ENCODE peak calls at places on chromosomes 1 and 21, in four cellular contexts. B is neuronal stem cell, O is mesendoderm, S is IMR-90. I is an unnamed sample.

GRCh38 chr1:150545486-150546032 is 3.6 kb upstream of the ADAMTSL4 start:
- DNase-seq in B (no peak), O (no peak), S (no peak), I (no peak)

GRCh38 chr1:97913506-97913905 is 7.3 kb downstream of the DPYD start:
- DNase-seq in B (no peak), O (no peak), S (no peak), I (no peak)

GRCh38 chr1:228366062-228366850 is 40.4 kb downstream of the TRIM11 start:
- DNase-seq in B (no peak), O (no peak), S (no peak), I (no peak)

GRCh38 chr1:154874465-154874864 is 4.4 kb upstream of the KCNN3 start:
- DNase-seq in B (no peak), O (no peak), S (no peak), I (no peak)

GRCh38 chr1:114040273-114041043 is 61.2 kb downstream of the OLFML3 start:
- DNase-seq in B (no peak), O (no peak), S (no peak), I (no peak)

GRCh38 chr21:41715649-41716321 is 51.1 kb downstream of the RIPK4 start:
- DNase-seq in B (no peak), O (peak; percentile 93), S (no peak), I (no peak)

GRCh38 chr1:177023710-177024109 is 140.8 kb downstream of the ASTN1 start:
- DNase-seq in B (no peak), O (no peak), S (no peak), I (no peak)

GRCh38 chr1:225813250-225813964 is 3.5 kb downstream of the EPHX1 start:
- DNase-seq in B (no peak), O (peak; percentile 57), S (peak; percentile 62), I (no peak)

GRCh38 chr1:2234762-2235113 is 6.6 kb downstream of the SKI start:
- DNase-seq in B (no peak), O (no peak), S (no peak), I (no peak)

GRCh38 chr1:218463194-218464156 is 118.3 kb downstream of the TGFB2 start:
- DNase-seq in B (peak; percentile 24), O (no peak), S (peak; percentile 79), I (no peak)

GRCh38 chr1:193700710-193701355 is 514.4 kb upstream of the B3GALT2 start:
- DNase-seq in B (no peak), O (peak; percentile 44), S (peak; percentile 79), I (no peak)

GRCh38 chr1:177585492-177586220 is 384.2 kb downstream of the SEC16B start:
- DNase-seq in B (no peak), O (no peak), S (no peak), I (no peak)

GRCh38 chr1:33429846-33430750 is 797 bp downstream of the PHC2 start:
- DNase-seq in B (peak; percentile 20), O (peak; percentile 10), S (no peak), I (no peak)

GRCh38 chr1:63721531-63722189 is 52.2 kb upstream of the ROR1 start:
- DNase-seq in B (no peak), O (no peak), S (peak; percentile 66), I (no peak)

GRCh38 chr1:19559641-19560040 is 74.3 kb upstream of the CAPZB start:
- DNase-seq in B (no peak), O (no peak), S (peak; percentile 82), I (no peak)

GRCh38 chr1:190679444-190679843 is 201.8 kb upstream of the BRINP3 start:
- DNase-seq in B (no peak), O (no peak), S (no peak), I (no peak)

GRCh38 chr1:81717230-81717629 is 83.5 kb upstream of the ADGRL2 start:
- DNase-seq in B (no peak), O (no peak), S (no peak), I (no peak)

GRCh38 chr1:70487910-70488665 is 77.0 kb downstream of the CTH start:
- DNase-seq in B (peak; percentile 50), O (peak; percentile 91), S (peak; percentile 34), I (peak; percentile 23)

GRCh38 chr1:206909167-206909882 is 12.1 kb downstream of the IL24 start:
- DNase-seq in B (no peak), O (peak; percentile 59), S (no peak), I (peak; percentile 84)

GRCh38 chr1:113938192-113938591 is 9.1 kb downstream of the HIPK1 start:
- DNase-seq in B (no peak), O (peak; percentile 70), S (no peak), I (no peak)

GRCh38 chr1:221517961-221518360 is 223.9 kb downstream of the DUSP10 start:
- DNase-seq in B (no peak), O (no peak), S (no peak), I (no peak)

GRCh38 chr1:206498685-206499084 is 8.6 kb upstream of the RASSF5 start:
- DNase-seq in B (no peak), O (peak; percentile 94), S (no peak), I (no peak)

GRCh38 chr1:27015260-27015659 is 2.6 kb upstream of the TENT5B start:
- DNase-seq in B (no peak), O (no peak), S (no peak), I (no peak)

GRCh38 chr1:93845554-93846150 is 33.4 kb downstream of the DNTTIP2 start:
- DNase-seq in B (peak; percentile 15), O (peak; percentile 96), S (peak; percentile 94), I (no peak)

GRCh38 chr21:29258626-29259335 is 39.9 kb upstream of the BACH1 start:
- DNase-seq in B (no peak), O (no peak), S (peak; percentile 89), I (no peak)

GRCh38 chr1:111052246-111052645 is 87.6 kb downstream of the DRAM2 start:
- DNase-seq in B (no peak), O (no peak), S (peak; percentile 19), I (no peak)

GRCh38 chr1:58345215-58346075 is 201.1 kb downstream of the OMA1 start:
- DNase-seq in B (peak; percentile 27), O (peak; percentile 45), S (no peak), I (no peak)

GRCh38 chr1:89451011-89451410 is 73.6 kb upstream of the LRRC8B start:
- DNase-seq in B (no peak), O (no peak), S (peak; percentile 11), I (no peak)

GRCh38 chr1:179269071-179269470 is 24.5 kb upstream of the SOAT1 start:
- DNase-seq in B (no peak), O (no peak), S (no peak), I (no peak)

GRCh38 chr21:35291963-35292627 is 243.0 kb upstream of the RUNX1 start:
- DNase-seq in B (no peak), O (peak; percentile 33), S (peak; percentile 52), I (no peak)

GRCh38 chr1:53220962-53221286 is 490 bp upstream of the CZIB start:
- DNase-seq in B (no peak), O (no peak), S (no peak), I (no peak)
- H3K18ac ChIP-seq in B (peak overlapping the region; percentile 93), O (no peak overlapping the region), S (peak overlapping the region; percentile 82), I (peak overlapping the region; percentile 91)

GRCh38 chr1:156571261-156571958 is 955 bp downstream of the IQGAP3 start:
- DNase-seq in B (no peak), O (no peak), S (peak; percentile 96), I (no peak)

GRCh38 chr1:156572663-156573018 is 276 bp upstream of the IQGAP3 start:
- DNase-seq in B (no peak), O (no peak), S (no peak), I (no peak)

GRCh38 chr1:156577512-156577911 is 2.0 kb upstream of the TTC24 start:
- DNase-seq in B (no peak), O (no peak), S (no peak), I (no peak)

GRCh38 chr1:156574039-156574633 is 1.8 kb upstream of the IQGAP3 start:
- DNase-seq in B (no peak), O (no peak), S (no peak), I (no peak)

DNA sequence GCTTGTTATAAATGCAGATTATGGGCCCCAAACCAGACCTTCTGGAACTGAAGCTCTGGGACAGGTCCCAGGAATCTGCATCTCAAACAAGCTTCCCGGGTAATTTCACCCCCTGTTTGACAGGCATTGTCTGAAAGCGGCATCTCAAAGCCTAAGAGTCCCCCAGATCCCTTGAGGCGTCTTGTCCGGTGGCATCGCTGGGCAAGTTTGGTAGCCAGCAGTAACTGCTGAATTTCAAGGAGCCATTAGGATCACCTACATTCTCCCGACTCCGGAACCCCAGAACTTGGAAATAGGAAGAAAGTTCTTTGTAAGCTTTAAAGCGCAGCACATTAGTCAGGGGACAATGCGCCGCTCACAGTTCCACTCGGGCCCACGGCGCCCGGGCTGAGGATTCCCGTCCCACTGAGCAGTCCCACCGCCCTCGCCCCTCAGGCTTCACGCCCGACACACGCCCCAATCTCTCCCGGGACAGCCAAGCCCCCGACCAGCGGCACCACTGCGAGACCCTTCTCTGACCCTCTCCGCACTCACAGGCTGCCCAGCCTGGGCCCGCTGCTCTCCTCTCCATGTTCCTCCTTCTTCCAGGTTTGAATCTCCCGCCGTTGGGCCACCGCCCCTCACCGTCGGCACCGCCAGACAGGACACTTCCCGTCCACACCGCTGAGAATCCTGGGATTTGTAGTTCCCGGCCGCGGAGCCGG is at the start of gene IQGAP3:
- DNase-seq in B (peak; percentile 78), O (peak; percentile 90), S (peak; percentile 69), I (no peak)
- H3K18ac ChIP-seq in B (peak within 1 kb of the TSS; percentile 15), O (peak within 1 kb of the TSS; percentile 30), S (peak within 1 kb of the TSS; percentile 78), I (no peak within 1 kb of the TSS)

GRCh38 chr1:197222025-197222685 is 45.9 kb upstream of the CRB1 start:
- DNase-seq in B (no peak), O (peak; percentile 23), S (no peak), I (no peak)
- H3K18ac ChIP-seq in B (no peak overlapping the region), O (no peak overlapping the region), S (no peak overlapping the region), I (no peak overlapping the region)

GRCh38 chr1:156499194-156499702 is 1.3 kb downstream of the MEF2D start:
- DNase-seq in B (no peak), O (peak; percentile 67), S (no peak), I (peak; percentile 65)

GRCh38 chr1:156499703-156500577 is 635 bp downstream of the MEF2D start:
- DNase-seq in B (no peak), O (peak; percentile 50), S (peak; percentile 46), I (no peak)

GRCh38 chr1:156500578-156500846 is at the start of gene MEF2D:
- DNase-seq in B (no peak), O (no peak), S (no peak), I (no peak)

GRCh38 chr1:156502396-156502748 is 1.8 kb upstream of the MEF2D start:
- DNase-seq in B (no peak), O (no peak), S (no peak), I (no peak)

GRCh38 chr1:156500847-156501686 is 492 bp upstream of the MEF2D start:
- DNase-seq in B (peak; percentile 91), O (peak; percentile 98), S (peak; percentile 96), I (peak; percentile 96)
- H3K18ac ChIP-seq in B (peak overlapping the region; percentile 99), O (peak overlapping the region; percentile 94), S (peak overlapping the region; percentile 100), I (peak overlapping the region; percentile 84)

GRCh38 chr1:87961992-87962391 is 633.3 kb downstream of the LMO4 start:
- DNase-seq in B (no peak), O (no peak), S (peak; percentile 27), I (no peak)
- H3K18ac ChIP-seq in B (no peak overlapping the region), O (no peak overlapping the region), S (no peak overlapping the region), I (no peak overlapping the region)

GRCh38 chr1:43563779-43564616 is 33.3 kb downstream of the PTPRF start:
- DNase-seq in B (no peak), O (no peak), S (no peak), I (no peak)
- H3K18ac ChIP-seq in B (peak overlapping the region; percentile 35), O (no peak overlapping the region), S (no peak overlapping the region), I (no peak overlapping the region)

GRCh38 chr1:45608475-45609156 is 15.2 kb downstream of the CCDC17 start:
- DNase-seq in B (no peak), O (no peak), S (no peak), I (no peak)
- H3K18ac ChIP-seq in B (no peak overlapping the region), O (no peak overlapping the region), S (no peak overlapping the region), I (no peak overlapping the region)